ENCODE peak calls at places on chromosomes 4 and X, in seven cellular contexts. K is HepG2, D is prostate gland, I is BJ, Y is astrocyte of the cerebellum, G is uterus, L is transverse colon. N is an unnamed sample.

GRCh38 chr4:174218127-174218790 is 65.2 kb downstream of the FBXO8 start:
- DNase-seq in L (no peak), I (no peak), Y (no peak), G (no peak), K (no peak), D (no peak), N (no peak)

GRCh38 chr4:24885342-24885741 is 27.5 kb downstream of the CCDC149 start:
- DNase-seq in Y (no peak), I (no peak), K (no peak), G (peak; percentile 27), L (no peak), D (no peak), N (no peak)

GRCh38 chr4:48777739-48778138 is 2.3 kb downstream of the FRYL start:
- DNase-seq in G (no peak), L (no peak), D (no peak), I (no peak), K (no peak), Y (no peak), N (no peak)

GRCh38 chr4:138611721-138612120 is 369.6 kb upstream of the SLC7A11 start:
- DNase-seq in I (no peak), D (no peak), Y (no peak), G (no peak), L (no peak), K (no peak), N (no peak)

GRCh38 chrX:107626916-107627315 is 1.4 kb upstream of the PRPS1 start:
- DNase-seq in Y (no peak), G (no peak), K (no peak), I (no peak), D (no peak), L (no peak), N (no peak)

GRCh38 chr4:77695769-77696168 is 90.1 kb downstream of the CXCL13 start:
- DNase-seq in K (peak; percentile 56), L (no peak), Y (peak; percentile 95), D (no peak), I (peak; percentile 73), G (no peak), N (no peak)

GRCh38 chrX:107674480-107675364 is 46.4 kb downstream of the PRPS1 start:
- DNase-seq in L (peak; percentile 69), G (peak; percentile 78), I (no peak), K (no peak), Y (no peak), D (peak; percentile 61), N (no peak)

GRCh38 chr4:26821677-26822503 is 38.8 kb upstream of the STIM2 start:
- DNase-seq in Y (no peak), L (no peak), D (no peak), K (peak; percentile 95), G (no peak), I (no peak), N (no peak)

GRCh38 chrX:17737707-17738001 is 361 bp downstream of the SCML1 start:
- DNase-seq in G (no peak), Y (no peak), K (no peak), D (no peak), I (no peak), L (no peak), N (peak; percentile 6)

GRCh38 chrX:96394566-96394965 is 290.1 kb upstream of the DIAPH2 start:
- DNase-seq in D (no peak), I (no peak), Y (no peak), G (no peak), K (no peak), L (no peak), N (no peak)

GRCh38 chr4:89549907-89550306 is 242.3 kb upstream of the GPRIN3 start:
- DNase-seq in G (no peak), Y (no peak), L (no peak), D (no peak), K (no peak), I (peak; percentile 39), N (no peak)

GRCh38 chrX:46831620-46832327 is 5.1 kb upstream of the RP2 start:
- DNase-seq in Y (no peak), K (no peak), I (no peak), D (no peak), L (no peak), G (no peak), N (no peak)

GRCh38 chrX:10926906-10927305 is 184.2 kb upstream of the HCCS start:
- DNase-seq in I (no peak), D (no peak), L (no peak), K (no peak), G (no peak), Y (no peak), N (no peak)

GRCh38 chr4:183291070-183291469 is 29.0 kb downstream of the CLDN22 start:
- DNase-seq in L (no peak), D (no peak), K (no peak), Y (no peak), I (no peak), G (no peak), N (no peak)

GRCh38 chr4:123659759-123660158 is 263.2 kb downstream of the SPRY1 start:
- DNase-seq in I (no peak), D (no peak), L (no peak), K (peak; percentile 39), G (no peak), Y (no peak), N (no peak)

GRCh38 chr4:74671074-74671698 is 123.1 kb downstream of the BTC start:
- DNase-seq in K (peak; percentile 69), L (peak; percentile 61), G (no peak), D (no peak), I (no peak), Y (peak; percentile 62), N (no peak)

GRCh38 chr4:67651536-67651935 is 49.4 kb downstream of the UBA6 start:
- DNase-seq in I (no peak), G (no peak), L (no peak), K (no peak), Y (peak; percentile 9), D (no peak), N (no peak)

GRCh38 chrX:147838465-147839131 is 73.1 kb upstream of the FMR1 start:
- DNase-seq in Y (no peak), D (no peak), I (no peak), K (peak; percentile 6), L (no peak), G (no peak), N (no peak)
- TF ChIP-seq CTCF in Y (no peak), D (peak; percentile 19), I (no peak), K (peak; percentile 40), L (peak; percentile 18), G (no peak), N (peak; percentile 33)

GRCh38 chr4:116664198-116664597 is 421.2 kb downstream of the TRAM1L1 start:
- DNase-seq in L (no peak), G (no peak), D (no peak), Y (no peak), K (no peak), I (no peak), N (no peak)

GRCh38 chr4:116668190-116668589 is 417.2 kb downstream of the TRAM1L1 start:
- DNase-seq in Y (no peak), D (no peak), I (no peak), L (no peak), G (no peak), K (no peak), N (no peak)
- TF ChIP-seq CTCF in Y (no peak), D (no peak), I (no peak), L (no peak), G (no peak), K (peak; percentile 32), N (no peak)

DNA sequence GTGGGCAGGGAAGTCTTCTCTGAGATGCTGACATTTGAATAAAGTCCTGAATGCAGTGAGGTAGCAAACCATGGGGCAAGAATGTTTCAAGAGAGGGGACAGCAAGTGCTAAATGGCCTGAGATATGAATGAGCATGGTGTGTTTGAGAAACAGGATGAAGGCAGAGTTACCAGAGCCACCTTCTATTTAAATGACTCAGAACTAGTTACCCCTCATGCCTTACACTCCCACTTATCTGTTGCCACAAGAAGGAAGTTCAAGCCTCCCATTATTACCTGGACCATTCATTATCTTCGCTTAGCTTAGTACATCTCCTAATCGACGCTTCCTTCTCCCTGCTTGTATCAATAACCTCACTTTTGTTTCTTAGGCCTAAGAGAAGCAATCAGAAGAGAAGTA is 67.7 kb upstream of the STARD8 start:
- DNase-seq in K (no peak), G (no peak), L (no peak), D (no peak), Y (no peak), I (no peak), N (no peak)
- TF ChIP-seq CTCF in K (no peak), G (no peak), L (no peak), D (no peak), Y (no peak), I (no peak), N (no peak)

GRCh38 chrX:1667566-1667965 is 52.7 kb downstream of the ASMT start:
- DNase-seq in K (no peak), D (no peak), Y (no peak), L (no peak), I (no peak), G (no peak), N (no peak)

GRCh38 chrX:1679238-1679637 is 64.4 kb downstream of the ASMT start:
- DNase-seq in K (no peak), D (no peak), L (no peak), I (peak; percentile 13), Y (no peak), G (no peak), N (no peak)

GRCh38 chrX:1676866-1677265 is 62.0 kb downstream of the ASMT start:
- DNase-seq in Y (no peak), I (no peak), D (no peak), L (no peak), K (no peak), G (no peak), N (no peak)

GRCh38 chrX:1673337-1673736 is 58.5 kb downstream of the ASMT start:
- DNase-seq in D (no peak), L (peak; percentile 28), K (peak; percentile 27), Y (no peak), I (no peak), G (no peak), N (no peak)
- TF ChIP-seq CTCF in D (peak; percentile 53), L (peak; percentile 54), K (peak; percentile 71), Y (peak; percentile 57), I (peak; percentile 70), G (no peak), N (peak; percentile 42)

GRCh38 chr4:44678094-44679023 is at the start of gene GUF1:
- DNase-seq in D (peak; percentile 86), G (peak; percentile 86), Y (peak; percentile 77), L (peak; percentile 92), I (peak; percentile 49), K (peak; percentile 85), N (peak; percentile 89)

GRCh38 chr4:44671636-44672035 is 6.6 kb upstream of the GUF1 start:
- DNase-seq in L (no peak), K (no peak), I (no peak), D (no peak), Y (no peak), G (no peak), N (no peak)

GRCh38 chr4:44670466-44671199 is 7.6 kb upstream of the GUF1 start:
- DNase-seq in G (no peak), K (no peak), L (no peak), I (no peak), D (no peak), Y (no peak), N (no peak)

GRCh38 chr4:44679060-44679459 is 840 bp downstream of the GUF1 start:
- DNase-seq in G (no peak), K (no peak), Y (no peak), I (no peak), D (no peak), L (no peak), N (no peak)

DNA sequence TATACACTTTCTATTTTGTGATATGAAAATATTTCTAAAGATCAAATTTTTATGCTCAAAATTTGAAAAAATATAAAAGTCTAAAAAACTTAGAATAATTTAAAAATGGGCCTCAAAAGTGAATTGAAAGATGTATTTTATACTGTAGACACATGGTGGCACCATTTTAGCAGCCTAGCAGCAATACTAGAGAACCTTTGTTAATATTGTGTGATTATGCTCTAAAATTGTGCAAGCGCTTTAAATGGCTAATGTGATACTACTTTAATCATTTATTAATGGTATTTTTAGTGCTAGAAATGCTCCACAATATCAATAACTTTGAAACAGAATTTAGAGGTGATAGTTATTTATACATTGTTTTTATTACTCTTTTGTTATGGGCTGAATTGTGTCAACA is 3.7 kb upstream of the GUF1 start:
- DNase-seq in K (no peak), D (no peak), L (no peak), Y (no peak), I (no peak), G (no peak), N (no peak)
- TF ChIP-seq CTCF in K (no peak), D (no peak), L (no peak), Y (peak; percentile 5), I (no peak), G (no peak), N (no peak)

N was measured in GM10248.